ENCODE peak calls at places on chromosomes 6 and 20, in six cellular contexts. T, P, I, L, F and J are unnamed samples.

GRCh38 chr20:62602550-62602949 is 39.8 kb upstream of the SLCO4A1 start:
- DNase-seq in F (no peak), T (no peak), I (peak), L (no peak), P (peak), J (no peak)

GRCh38 chr6:39003072-39003471 is 45.5 kb upstream of the GLP1R start:
- DNase-seq in L (no peak), P (no peak), T (peak), F (no peak), I (peak), J (no peak)

GRCh38 chr6:75196051-75196743 is 9.7 kb downstream of the COL12A1 start:
- DNase-seq in P (no peak), L (no peak), T (no peak), F (no peak), I (no peak), J (no peak)

GRCh38 chr6:149094934-149095341 is 222.6 kb upstream of the TAB2 start:
- DNase-seq in L (no peak), I (no peak), F (no peak), T (no peak), P (no peak), J (peak)

GRCh38 chr6:87118054-87118453 is 23.1 kb upstream of the CGA start:
- DNase-seq in L (no peak), P (no peak), F (no peak), T (no peak), I (no peak), J (peak)

GRCh38 chr6:71080793-71081192 is 123.9 kb upstream of the B3GAT2 start:
- DNase-seq in F (no peak), P (no peak), I (no peak), L (no peak), T (no peak), J (no peak)

GRCh38 chr6:151286192-151286591 is 46.4 kb downstream of the AKAP12 start:
- DNase-seq in T (no peak), I (no peak), L (no peak), F (no peak), P (peak), J (peak)

GRCh38 chr6:43912598-43913387 is 142.8 kb downstream of the VEGFA start:
- DNase-seq in P (no peak), T (no peak), I (no peak), L (no peak), F (no peak), J (peak)

GRCh38 chr6:3347826-3348225 is 89.1 kb downstream of the PSMG4 start:
- DNase-seq in L (no peak), F (no peak), T (no peak), P (no peak), I (no peak), J (no peak)

GRCh38 chr20:57432874-57433491 is 41.8 kb downstream of the RBM38 start:
- DNase-seq in P (peak), F (no peak), I (no peak), T (no peak), L (no peak), J (peak)

GRCh38 chr6:131015192-131015591 is 47.9 kb downstream of the EPB41L2 start:
- DNase-seq in I (no peak), P (no peak), F (no peak), L (no peak), T (no peak), J (no peak)

GRCh38 chr6:103122766-103123601 is 1729.5 kb downstream of the GRIK2 start:
- DNase-seq in L (peak), F (peak), P (no peak), T (peak), I (peak), J (peak)

GRCh38 chr20:8043687-8044278 is 24.2 kb upstream of the TMX4 start:
- DNase-seq in P (no peak), L (no peak), T (peak), I (peak), F (peak), J (peak)

GRCh38 chr6:40171343-40171742 is 237.1 kb upstream of the MOCS1 start:
- DNase-seq in T (no peak), P (no peak), F (no peak), L (no peak), I (no peak), J (no peak)

GRCh38 chr20:20562507-20562906 is 149.9 kb downstream of the RALGAPA2 start:
- DNase-seq in T (no peak), P (no peak), L (no peak), I (no peak), F (no peak), J (no peak)